ENCODE peak calls at places on chromosomes 16 and 17, in eight cellular contexts. C is lower leg skin; P is stimulated activated naive CD4-positive, alpha-beta T cell; E is activated CD4-positive, alpha-beta T cell treated with anti-CD3 and anti-CD28 coated beads for 24 hours; A is fibroblast of lung; V is stimulated activated CD8-positive, alpha-beta memory T cell treated with anti-CD3 and anti-CD28 coated beads, Interleukin-7, amount 100 ng/mL, for 24 hours; Q is HEK293T; X is HFF-Myc. W is an unnamed sample.

GRCh38 chr17:65931246-65932149 is 260.4 kb downstream of the CEP112 start:
- DNase-seq in C (no peak), A (no peak), P (no peak), Q (no peak), X (no peak), E (no peak), V (no peak), W (no peak)

GRCh38 chr17:47072881-47073280 is 93.8 kb upstream of the RPRML start:
- DNase-seq in P (no peak), X (peak), C (no peak), E (no peak), Q (no peak), V (no peak), A (peak), W (no peak)

GRCh38 chr17:76546556-76547182 is 6.8 kb downstream of the PRCD start:
- DNase-seq in V (no peak), P (no peak), E (no peak), Q (no peak), X (no peak), A (peak), C (no peak), W (no peak)

GRCh38 chr16:26569793-26570192 is 496.9 kb upstream of the C16orf82 start:
- DNase-seq in X (no peak), P (no peak), C (no peak), Q (peak), V (no peak), A (no peak), E (no peak), W (no peak)

GRCh38 chr17:1493291-1493980 is 950 bp upstream of the MYO1C start:
- DNase-seq in V (no peak), E (no peak), P (no peak), C (no peak), X (no peak), A (no peak), Q (no peak), W (no peak)

GRCh38 chr16:70602831-70603230 is 43.5 kb upstream of the IL34 start:
- DNase-seq in P (no peak), Q (no peak), C (no peak), A (no peak), X (no peak), V (no peak), E (no peak), W (no peak)

GRCh38 chr17:75476274-75476673 is 19.8 kb downstream of the TMEM94 start:
- DNase-seq in E (no peak), P (no peak), X (no peak), V (no peak), A (peak), C (no peak), Q (no peak), W (no peak)

GRCh38 chr16:82331974-82332750 is 162.1 kb upstream of the MPHOSPH6 start:
- DNase-seq in X (no peak), E (no peak), C (no peak), A (no peak), V (no peak), P (no peak), Q (no peak), W (no peak)

GRCh38 chr16:67244387-67245188 is 2.7 kb downstream of the FHOD1 start:
- DNase-seq in C (peak), E (peak), P (peak), A (peak), Q (no peak), X (peak), V (peak), W (peak)

GRCh38 chr16:27145630-27146029 is 57.7 kb upstream of the KDM8 start:
- DNase-seq in Q (no peak), A (no peak), C (no peak), P (no peak), V (no peak), E (no peak), X (no peak), W (no peak)

GRCh38 chr16:51131619-51132018 is 19.5 kb downstream of the SALL1 start:
- DNase-seq in Q (no peak), A (no peak), P (no peak), E (no peak), V (no peak), X (no peak), C (no peak), W (no peak)

GRCh38 chr16:29911676-29912010 is 11.4 kb downstream of the ASPHD1 start:
- DNase-seq in V (no peak), C (no peak), X (no peak), Q (peak), A (no peak), E (no peak), P (no peak), W (no peak)

W was measured in ureter.